ENCODE peak calls at places on chromosome 19, in nine cellular contexts. F is sciatic nerve; H is activated CD8-positive, alpha-beta memory T cell treated with anti-CD3 and anti-CD28 coated beads, Interleukin-2, amount 50 U/mL, for 48 hours; D is LHCN-M2; N is T follicular helper cell; A is D341Med; Q is bronchial epithelial cell; W is WTC11; K is iris pigment epithelial cell. O is an unnamed sample.

GRCh38 chr19:18675779-18676178 is 7.7 kb upstream of the CRTC1 start:
- DNase-seq in F (no peak), H (no peak), D (no peak), N (no peak), A (peak; percentile 69), Q (no peak), W (peak; percentile 65), K (no peak), O (peak; percentile 29)

GRCh38 chr19:1133471-1133929 is 29.7 kb downstream of the GPX4 start:
- DNase-seq in F (no peak), H (peak; percentile 89), D (peak; percentile 25), N (peak; percentile 81), A (no peak), Q (no peak), W (peak; percentile 74), K (no peak), O (no peak)

GRCh38 chr19:2561895-2562294 is 86.0 kb downstream of the GADD45B start:
- DNase-seq in F (no peak), H (peak; percentile 83), D (no peak), N (peak; percentile 19), A (no peak), Q (no peak), W (no peak), K (no peak), O (no peak)

GRCh38 chr19:14370169-14370998 is 10.9 kb upstream of the ADGRE5 start:
- DNase-seq in F (no peak), H (no peak), D (no peak), N (peak; percentile 55), A (no peak), Q (no peak), W (no peak), K (no peak), O (no peak)

GRCh38 chr19:29439688-29440550 is 85.9 kb upstream of the VSTM2B start:
- DNase-seq in F (no peak), H (no peak), D (no peak), N (no peak), A (no peak), Q (no peak), W (no peak), K (no peak), O (no peak)

GRCh38 chr19:15399234-15399515 is 19.6 kb upstream of the AKAP8 start:
- DNase-seq in F (no peak), H (no peak), D (no peak), N (no peak), A (peak; percentile 31), Q (no peak), W (no peak), K (no peak), O (no peak)

GRCh38 chr19:19655051-19655594 is 8.4 kb downstream of the ATP13A1 start:
- DNase-seq in F (no peak), H (no peak), D (no peak), N (no peak), A (no peak), Q (no peak), W (no peak), K (no peak), O (no peak)

GRCh38 chr19:46369817-46370216 is 22.9 kb downstream of the PPP5C start:
- DNase-seq in F (no peak), H (no peak), D (no peak), N (no peak), A (no peak), Q (peak; percentile 92), W (no peak), K (no peak), O (no peak)

GRCh38 chr19:53780506-53780905 is 43.6 kb downstream of the NLRP12 start:
- DNase-seq in F (no peak), H (no peak), D (no peak), N (no peak), A (no peak), Q (no peak), W (no peak), K (no peak), O (no peak)

GRCh38 chr19:16076958-16077611 is 790 bp downstream of the TPM4 start:
- DNase-seq in F (peak; percentile 83), H (peak; percentile 76), D (no peak), N (no peak), A (peak; percentile 73), Q (no peak), W (peak; percentile 68), K (no peak), O (no peak)

GRCh38 chr19:38210458-38210987 is 13.5 kb downstream of the DPF1 start:
- DNase-seq in F (peak; percentile 73), H (no peak), D (peak; percentile 67), N (no peak), A (no peak), Q (no peak), W (peak; percentile 93), K (no peak), O (no peak)

GRCh38 chr19:46624958-46625661 is at the start of gene PTGIR:
- DNase-seq in F (peak; percentile 85), H (peak; percentile 69), D (no peak), N (no peak), A (no peak), Q (peak; percentile 29), W (no peak), K (peak; percentile 59), O (no peak)

GRCh38 chr19:29880498-29881081 is 61.4 kb upstream of the URI1 start:
- DNase-seq in F (peak; percentile 39), H (no peak), D (no peak), N (no peak), A (no peak), Q (no peak), W (no peak), K (no peak), O (no peak)

GRCh38 chr19:10417598-10418280 is 2.6 kb upstream of the PDE4A start:
- DNase-seq in F (no peak), H (no peak), D (no peak), N (no peak), A (peak; percentile 35), Q (no peak), W (peak; percentile 63), K (no peak), O (no peak)

GRCh38 chr19:49475995-49476880 is 2.2 kb downstream of the FLT3LG start:
- DNase-seq in F (no peak), H (peak; percentile 89), D (no peak), N (peak; percentile 49), A (peak; percentile 84), Q (no peak), W (peak; percentile 96), K (peak; percentile 54), O (no peak)

GRCh38 chr19:16417660-16418596 is 53.8 kb downstream of the EPS15L1 start:
- DNase-seq in F (peak; percentile 81), H (peak; percentile 86), D (no peak), N (peak; percentile 50), A (peak; percentile 92), Q (peak; percentile 51), W (peak; percentile 85), K (peak; percentile 47), O (peak; percentile 67)

GRCh38 chr19:56109216-56109615 is 11.9 kb downstream of the ZNF787 start:
- DNase-seq in F (no peak), H (no peak), D (peak; percentile 67), N (no peak), A (no peak), Q (no peak), W (no peak), K (peak; percentile 63), O (no peak)

GRCh38 chr19:7004313-7004931 is 16.8 kb downstream of the MBD3L2B start:
- DNase-seq in F (no peak), H (no peak), D (peak; percentile 21), N (no peak), A (no peak), Q (peak; percentile 19), W (no peak), K (peak; percentile 66), O (peak; percentile 43)

GRCh38 chr19:7927605-7928333 is 1.8 kb upstream of the CTXN1 start:
- DNase-seq in F (peak; percentile 66), H (no peak), D (no peak), N (no peak), A (no peak), Q (no peak), W (no peak), K (no peak), O (no peak)

GRCh38 chr19:29060833-29061364 is 152.1 kb downstream of the UQCRFS1 start:
- DNase-seq in F (no peak), H (no peak), D (no peak), N (no peak), A (no peak), Q (no peak), W (no peak), K (no peak), O (no peak)

GRCh38 chr19:38324431-38324830 is 4.8 kb downstream of the KCNK6 start:
- DNase-seq in F (no peak), H (no peak), D (no peak), N (no peak), A (no peak), Q (peak; percentile 70), W (no peak), K (no peak), O (no peak)

GRCh38 chr19:3805859-3806258 is 19.7 kb upstream of the MATK start:
- DNase-seq in F (no peak), H (no peak), D (no peak), N (no peak), A (no peak), Q (no peak), W (no peak), K (no peak), O (no peak)

O was measured in dermis microvascular lymphatic vessel endothelial cell.